ENCODE peak calls at places on chromosomes 6 and 20, in five cellular contexts. U is heart left ventricle, B is foreskin fibroblast, H is pancreas, Y is IMR-90. M is an unnamed sample.

GRCh38 chr6:4351857-4352669 is 216.7 kb upstream of the ECI2 start:
- DNase-seq in U (peak), B (peak), H (no peak), Y (peak), M (peak)

GRCh38 chr6:21999012-21999528 is 297.8 kb downstream of the PRL start:
- DNase-seq in U (peak), B (no peak), H (no peak), Y (peak), M (no peak)

GRCh38 chr6:22708469-22708868 is 139.1 kb downstream of the HDGFL1 start:
- DNase-seq in U (no peak), B (no peak), H (no peak), Y (no peak), M (no peak)

GRCh38 chr20:25623736-25624499 is at the start of gene NANP:
- DNase-seq in U (peak), B (peak), H (peak), Y (peak), M (peak)

GRCh38 chr6:30951907-30952469 is 11.2 kb downstream of the MUCL3 start:
- DNase-seq in U (no peak), B (no peak), H (no peak), Y (no peak), M (no peak)

GRCh38 chr6:89952696-89953095 is 58.4 kb downstream of the GJA10 start:
- DNase-seq in U (no peak), B (peak), H (no peak), Y (peak), M (peak)

GRCh38 chr6:83097204-83097603 is 29.7 kb downstream of the DOP1A start:
- DNase-seq in U (no peak), B (no peak), H (no peak), Y (no peak), M (no peak)

GRCh38 chr6:125781307-125781868 is 9.4 kb upstream of the NCOA7 start:
- DNase-seq in U (no peak), B (peak), H (no peak), Y (peak), M (no peak)

GRCh38 chr6:159077123-159077522 is 32.3 kb upstream of the TAGAP start:
- DNase-seq in U (no peak), B (no peak), H (no peak), Y (no peak), M (no peak)

GRCh38 chr6:157514659-157515496 is 133.9 kb downstream of the ZDHHC14 start:
- DNase-seq in U (no peak), B (peak), H (no peak), Y (peak), M (no peak)

GRCh38 chr6:52527436-52527835 is 49.4 kb downstream of the TRAM2 start:
- DNase-seq in U (no peak), B (no peak), H (no peak), Y (no peak), M (no peak)

GRCh38 chr6:4611441-4612129 is 164.6 kb upstream of the CDYL start:
- DNase-seq in U (no peak), B (no peak), H (no peak), Y (no peak), M (no peak)

GRCh38 chr6:81362246-81362645 is 390.2 kb downstream of the TENT5A start:
- DNase-seq in U (no peak), B (peak), H (no peak), Y (peak), M (peak)

GRCh38 chr20:57999465-58000111 is 228.9 kb downstream of the ANKRD60 start:
- DNase-seq in U (peak), B (no peak), H (no peak), Y (no peak), M (no peak)

GRCh38 chr20:51027396-51027795 is 4.5 kb upstream of the KCNG1 start:
- DNase-seq in U (no peak), B (no peak), H (no peak), Y (no peak), M (no peak)

GRCh38 chr20:54668271-54669053 is 193.1 kb downstream of the DOK5 start:
- DNase-seq in U (no peak), B (no peak), H (peak), Y (peak), M (no peak)

GRCh38 chr6:37632291-37632690 is 65.4 kb downstream of the MDGA1 start:
- DNase-seq in U (no peak), B (no peak), H (no peak), Y (no peak), M (no peak)

GRCh38 chr6:40848038-40848437 is 191.0 kb downstream of the UNC5CL start:
- DNase-seq in U (no peak), B (peak), H (no peak), Y (peak), M (no peak)

GRCh38 chr6:89596484-89596883 is 42.1 kb downstream of the LYRM2 start:
- DNase-seq in U (no peak), B (no peak), H (no peak), Y (no peak), M (no peak)

GRCh38 chr6:6368040-6368683 is 47.7 kb upstream of the F13A1 start:
- DNase-seq in U (no peak), B (no peak), H (no peak), Y (no peak), M (no peak)

GRCh38 chr6:3750324-3751018 is 1.0 kb downstream of the PXDC1 start:
- DNase-seq in U (peak), B (peak), H (peak), Y (peak), M (no peak)

GRCh38 chr20:53623454-53624206 is 30.0 kb upstream of the ZNF217 start:
- DNase-seq in U (peak), B (peak), H (peak), Y (peak), M (no peak)

GRCh38 chr6:79420054-79420453 is 117.2 kb downstream of the LCA5 start:
- DNase-seq in U (no peak), B (no peak), H (no peak), Y (no peak), M (no peak)

GRCh38 chr20:57711311-57711712 is 1.5 kb upstream of the PMEPA1 start:
- DNase-seq in U (peak), B (no peak), H (no peak), Y (no peak), M (no peak)

GRCh38 chr6:167789358-167789757 is 37.4 kb upstream of the AFDN start:
- DNase-seq in U (no peak), B (no peak), H (no peak), Y (no peak), M (no peak)

GRCh38 chr20:36941403-36941835 is 10.1 kb downstream of the SAMHD1 start:
- DNase-seq in U (no peak), B (peak), H (no peak), Y (no peak), M (no peak)

GRCh38 chr6:28357036-28357435 is 7.3 kb downstream of the ZKSCAN3 start:
- DNase-seq in U (no peak), B (no peak), H (no peak), Y (peak), M (no peak)

GRCh38 chr20:24669701-24670100 is 200.3 kb downstream of the SYNDIG1 start:
- DNase-seq in U (no peak), B (no peak), H (no peak), Y (no peak), M (no peak)

GRCh38 chr6:158642097-158642601 is 2.4 kb downstream of the DYNLT1 start:
- DNase-seq in U (peak), B (peak), H (peak), Y (peak), M (no peak)

GRCh38 chr6:12077021-12077420 is 64.9 kb downstream of the HIVEP1 start:
- DNase-seq in U (no peak), B (no peak), H (no peak), Y (no peak), M (no peak)

GRCh38 chr6:12081776-12082175 is 69.7 kb downstream of the HIVEP1 start:
- DNase-seq in U (no peak), B (no peak), H (no peak), Y (no peak), M (no peak)

GRCh38 chr6:12082368-12082767 is 70.3 kb downstream of the HIVEP1 start:
- DNase-seq in U (no peak), B (no peak), H (no peak), Y (no peak), M (no peak)

GRCh38 chr6:12075067-12075563 is 63.0 kb downstream of the HIVEP1 start:
- DNase-seq in U (no peak), B (no peak), H (no peak), Y (no peak), M (no peak)

GRCh38 chr6:12078014-12078413 is 65.9 kb downstream of the HIVEP1 start:
- DNase-seq in U (no peak), B (no peak), H (no peak), Y (no peak), M (no peak)
- TF ChIP-seq CTCF in U (no peak), B (no peak), H (no peak), Y (no peak), M (no peak)

GRCh38 chr20:17751640-17752039 is 51.9 kb downstream of the BANF2 start:
- DNase-seq in U (no peak), B (no peak), H (no peak), Y (no peak), M (no peak)
- H3K4me3 ChIP-seq in U (no peak), B (no peak), H (no peak), Y (no peak), M (no peak)

GRCh38 chr20:61733216-61733615 is 332.5 kb downstream of the TAF4 start:
- DNase-seq in U (no peak), B (no peak), H (no peak), Y (no peak), M (no peak)

GRCh38 chr20:61736001-61736635 is 329.6 kb downstream of the TAF4 start:
- DNase-seq in U (no peak), B (no peak), H (no peak), Y (no peak), M (no peak)

GRCh38 chr20:61735503-61735785 is 330.2 kb downstream of the TAF4 start:
- DNase-seq in U (no peak), B (no peak), H (no peak), Y (no peak), M (no peak)

GRCh38 chr20:61733891-61734732 is 331.6 kb downstream of the TAF4 start:
- DNase-seq in U (no peak), B (no peak), H (no peak), Y (no peak), M (no peak)

GRCh38 chr20:61734733-61735502 is 330.8 kb downstream of the TAF4 start:
- DNase-seq in U (no peak), B (no peak), H (no peak), Y (no peak), M (no peak)
- TF ChIP-seq CTCF in U (no peak), B (no peak), H (no peak), Y (no peak), M (no peak)

GRCh38 chr6:75208564-75209431 is 2.9 kb upstream of the COL12A1 start:
- DNase-seq in U (peak), B (peak), H (peak), Y (peak), M (no peak)
- H3K4me3 ChIP-seq in U (peak), B (peak), H (no peak), Y (no peak), M (peak)

DNA sequence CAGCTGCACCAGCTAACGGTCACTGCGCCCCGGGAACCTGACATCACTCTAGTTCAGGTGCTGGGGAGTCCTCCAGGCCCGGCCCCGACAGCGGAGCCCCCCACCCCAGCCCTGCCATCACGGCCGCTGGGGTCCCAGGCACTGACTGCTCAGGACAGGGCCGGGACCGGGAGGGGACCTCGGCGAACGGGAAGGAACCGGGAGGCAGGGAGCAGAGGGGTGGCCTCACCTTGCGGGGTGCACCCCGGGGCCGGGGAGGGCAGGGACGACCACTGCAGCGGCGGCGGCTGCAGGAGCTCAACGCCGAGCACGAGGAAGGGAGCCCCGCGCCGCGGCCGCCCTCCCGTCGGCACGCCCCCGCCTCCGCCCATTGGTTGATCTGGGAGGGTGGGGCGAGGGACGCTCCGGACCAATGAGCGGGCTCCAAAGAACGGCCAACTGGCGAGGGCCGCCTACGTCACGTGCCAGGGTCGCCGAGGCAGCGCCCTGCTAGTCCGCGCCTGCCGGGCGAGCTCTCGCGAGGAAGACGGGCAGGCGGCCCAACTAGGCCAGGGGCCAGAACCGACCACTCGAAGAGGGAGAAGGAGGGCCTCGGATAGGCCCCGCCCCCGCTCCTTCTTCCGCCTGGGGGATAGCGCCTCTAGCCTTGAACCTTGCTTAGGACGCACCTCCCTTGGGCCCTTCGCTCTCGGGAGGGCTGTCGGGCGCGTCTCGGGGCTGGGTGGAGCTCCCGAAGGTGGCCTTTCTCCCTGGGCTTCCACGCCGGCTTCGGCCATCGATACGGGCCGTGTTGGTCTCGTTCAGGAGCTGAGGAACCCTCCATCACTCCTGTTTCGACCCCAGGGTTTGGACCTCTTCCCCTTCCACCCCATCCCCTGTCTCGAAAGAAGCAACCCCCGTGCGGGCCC is at the start of gene ADISSP:
- DNase-seq in U (peak), B (peak), H (peak), Y (peak), M (peak)
- TF ChIP-seq CTCF in U (no peak), B (no peak), H (no peak), Y (peak), M (peak)

GRCh38 chr6:19465240-19465639 is 371.9 kb upstream of the ID4 start:
- DNase-seq in U (no peak), B (no peak), H (no peak), Y (no peak), M (no peak)
- H3K4me3 ChIP-seq in U (no peak), B (no peak), H (no peak), Y (no peak), M (no peak)